ENCODE peak calls at places on chromosomes 12 and 14, in five cellular contexts. X, W, F, M and A are unnamed samples.

GRCh38 chr12:20547788-20548575 is 147.2 kb upstream of the SLCO1C1 start:
- DNase-seq in M (no peak), X (peak; percentile 70), F (no peak), W (no peak), A (no peak)

GRCh38 chr12:27332407-27333310 is at the start of gene BMAL2:
- DNase-seq in W (peak; percentile 71), F (peak; percentile 52), X (peak; percentile 65), M (peak; percentile 5), A (no peak)

GRCh38 chr12:113781415-113782198 is 184.5 kb downstream of the RBM19 start:
- DNase-seq in M (no peak), F (peak; percentile 41), W (no peak), X (no peak), A (no peak)

GRCh38 chr14:57382283-57382682 is 8.1 kb upstream of the NAA30 start:
- DNase-seq in X (peak; percentile 69), F (peak; percentile 36), M (no peak), W (no peak), A (peak; percentile 38)

GRCh38 chr14:93299831-93300230 is 33.0 kb downstream of the BTBD7 start:
- DNase-seq in X (no peak), M (no peak), W (no peak), F (no peak), A (no peak)

GRCh38 chr12:4107911-4108697 is 165.5 kb upstream of the CCND2 start:
- DNase-seq in F (no peak), W (no peak), X (no peak), M (no peak), A (no peak)

GRCh38 chr14:22583994-22584393 is 5.0 kb downstream of the DAD1 start:
- DNase-seq in W (no peak), X (no peak), F (no peak), M (no peak), A (no peak)

GRCh38 chr14:61113561-61113960 is 132.5 kb downstream of the SLC38A6 start:
- DNase-seq in X (no peak), F (no peak), W (no peak), M (no peak), A (no peak)

GRCh38 chr12:96120359-96121100 is 73.6 kb upstream of the ELK3 start:
- DNase-seq in M (no peak), W (no peak), X (no peak), F (no peak), A (no peak)

GRCh38 chr14:36518586-36519430 is 1.2 kb downstream of the NKX2-1 start:
- DNase-seq in X (no peak), F (no peak), M (no peak), W (no peak), A (no peak)

GRCh38 chr12:132344601-132345000 is 15.2 kb upstream of the GALNT9 start:
- DNase-seq in W (no peak), M (no peak), X (no peak), F (no peak), A (no peak)

GRCh38 chr12:52655251-52655650 is 3.2 kb upstream of the KRT2 start:
- DNase-seq in W (no peak), F (no peak), X (no peak), M (no peak), A (no peak)